ENCODE peak calls at places on chromosome 3, in four cellular contexts. A is uterus, M is left ventricle myocardium inferior, K is sigmoid colon. W is an unnamed sample.

GRCh38 chr3:70272798-70273197 is 39.6 kb downstream of the MDFIC2 start:
- DNase-seq in A (no peak), M (no peak), K (no peak), W (no peak)

GRCh38 chr3:45398167-45398566 is 9.8 kb downstream of the LARS2 start:
- DNase-seq in A (no peak), M (no peak), K (no peak), W (no peak)

GRCh38 chr3:99114565-99115291 is 213.2 kb upstream of the DCBLD2 start:
- DNase-seq in A (no peak), M (no peak), K (no peak), W (no peak)

GRCh38 chr3:186217820-186218164 is 108.9 kb upstream of the ETV5 start:
- DNase-seq in A (no peak), M (no peak), K (no peak), W (no peak)

GRCh38 chr3:115161866-115162265 is 14.8 kb upstream of the ZBTB20 start:
- DNase-seq in A (no peak), M (no peak), K (no peak), W (no peak)

GRCh38 chr3:46989146-46989810 is 9.8 kb downstream of the NBEAL2 start:
- DNase-seq in A (no peak), M (no peak), K (no peak), W (no peak)

GRCh38 chr3:62261800-62262199 is 111.5 kb downstream of the FEZF2 start:
- DNase-seq in A (no peak), M (no peak), K (no peak), W (no peak)

GRCh38 chr3:13229291-13229949 is 156.2 kb upstream of the IQSEC1 start:
- DNase-seq in A (no peak), M (no peak), K (no peak), W (no peak)

GRCh38 chr3:79651536-79652065 is 116.2 kb downstream of the ROBO1 start:
- DNase-seq in A (no peak), M (no peak), K (no peak), W (no peak)

GRCh38 chr3:126081618-126082333 is 2.1 kb downstream of the SLC41A3 start:
- DNase-seq in A (no peak), M (no peak), K (no peak), W (no peak)

GRCh38 chr3:30401971-30402370 is 204.4 kb upstream of the TGFBR2 start:
- DNase-seq in A (no peak), M (no peak), K (peak), W (no peak)

GRCh38 chr3:67123914-67124313 is 125.8 kb downstream of the KBTBD8 start:
- DNase-seq in A (no peak), M (no peak), K (no peak), W (no peak)

GRCh38 chr3:84967767-84968581 is 9.2 kb downstream of the CADM2 start:
- DNase-seq in A (no peak), M (no peak), K (no peak), W (no peak)

GRCh38 chr3:155449613-155450267 is 156.3 kb upstream of the STRIT1 start:
- DNase-seq in A (no peak), M (no peak), K (no peak), W (no peak)

GRCh38 chr3:177537612-177538011 is 340.3 kb upstream of the TBL1XR1 start:
- DNase-seq in A (no peak), M (no peak), K (no peak), W (no peak)

GRCh38 chr3:80233576-80233975 is 465.8 kb upstream of the ROBO1 start:
- DNase-seq in A (no peak), M (no peak), K (no peak), W (no peak)

GRCh38 chr3:107111889-107112288 is 265.4 kb upstream of the CCDC54 start:
- DNase-seq in A (no peak), M (no peak), K (no peak), W (no peak)

GRCh38 chr3:187368251-187368733 is at the start of gene RTP4:
- DNase-seq in A (peak), M (no peak), K (no peak), W (peak)

GRCh38 chr3:178669046-178669445 is 132.8 kb downstream of the KCNMB2 start:
- DNase-seq in A (no peak), M (no peak), K (no peak), W (no peak)

GRCh38 chr3:50428007-50428633 is 68.8 kb upstream of the TMEM115 start:
- DNase-seq in A (no peak), M (no peak), K (no peak), W (no peak)

GRCh38 chr3:189824629-189825312 is 193.6 kb downstream of the TP63 start:
- DNase-seq in A (no peak), M (no peak), K (no peak), W (no peak)

GRCh38 chr3:17678116-17678741 is 64.2 kb downstream of the TBC1D5 start:
- DNase-seq in A (no peak), M (no peak), K (no peak), W (no peak)

GRCh38 chr3:16885948-16886683 is 1.4 kb downstream of the PLCL2 start:
- DNase-seq in A (no peak), M (no peak), K (no peak), W (no peak)

GRCh38 chr3:177320765-177321247 is 123.5 kb upstream of the TBL1XR1 start:
- DNase-seq in A (no peak), M (no peak), K (no peak), W (no peak)

GRCh38 chr3:160400631-160401150 is 1.2 kb downstream of the SMC4 start:
- DNase-seq in A (no peak), M (peak), K (peak), W (peak)

GRCh38 chr3:184050217-184050847 is 2.5 kb upstream of the HTR3C start:
- DNase-seq in A (no peak), M (no peak), K (no peak), W (no peak)

W was measured in effector CD4-positive, alpha-beta T cell.